ENCODE peak calls at places on chromosomes 1 and 21, in six cellular contexts. V, Q, B, M, Y and R are unnamed samples.

GRCh38 chr1:30038134-30039025 is 685.0 kb downstream of the MATN1 start:
- DNase-seq in V (no peak), Q (no peak), B (no peak), M (no peak), Y (no peak), R (no peak)

GRCh38 chr1:217482356-217483102 is 148.4 kb downstream of the GPATCH2 start:
- DNase-seq in V (no peak), Q (peak), B (no peak), M (peak), Y (no peak), R (no peak)

GRCh38 chr1:7220712-7221252 is 435.5 kb downstream of the CAMTA1 start:
- DNase-seq in V (peak), Q (no peak), B (no peak), M (no peak), Y (no peak), R (no peak)

GRCh38 chr1:117070124-117070523 is 10.0 kb downstream of the TTF2 start:
- DNase-seq in V (no peak), Q (no peak), B (no peak), M (no peak), Y (no peak), R (no peak)

GRCh38 chr1:116878804-116879477 is 30.8 kb upstream of the PTGFRN start:
- DNase-seq in V (no peak), Q (peak), B (peak), M (peak), Y (peak), R (peak)

GRCh38 chr21:31173881-31174555 is 135.7 kb upstream of the KRTAP19-8 start:
- DNase-seq in V (no peak), Q (no peak), B (no peak), M (no peak), Y (peak), R (peak)

GRCh38 chr21:15293251-15293650 is 228.5 kb upstream of the NRIP1 start:
- DNase-seq in V (no peak), Q (no peak), B (no peak), M (peak), Y (no peak), R (no peak)

GRCh38 chr21:45154511-45155508 is 80.4 kb downstream of the ADARB1 start:
- DNase-seq in V (no peak), Q (no peak), B (no peak), M (peak), Y (peak), R (no peak)

GRCh38 chr1:1433804-1434130 is 1.7 kb upstream of the VWA1 start:
- DNase-seq in V (no peak), Q (no peak), B (peak), M (peak), Y (peak), R (no peak)

GRCh38 chr1:168725060-168725459 is 3.9 kb downstream of the DPT start:
- DNase-seq in V (no peak), Q (no peak), B (no peak), M (no peak), Y (no peak), R (no peak)

GRCh38 chr21:37915516-37915915 is 741 bp downstream of the KCNJ6 start:
- DNase-seq in V (no peak), Q (no peak), B (peak), M (no peak), Y (peak), R (peak)

GRCh38 chr21:45458281-45459170 is 53.6 kb downstream of the COL18A1 start:
- DNase-seq in V (peak), Q (no peak), B (no peak), M (no peak), Y (no peak), R (no peak)

GRCh38 chr1:202964755-202965440 is 2.2 kb downstream of the CYB5R1 start:
- DNase-seq in V (no peak), Q (no peak), B (no peak), M (peak), Y (no peak), R (no peak)

GRCh38 chr1:78651247-78651646 is 1.6 kb downstream of the IFI44 start:
- DNase-seq in V (peak), Q (no peak), B (no peak), M (no peak), Y (no peak), R (no peak)

GRCh38 chr1:234558186-234558836 is 51.7 kb downstream of the IRF2BP2 start:
- DNase-seq in V (no peak), Q (no peak), B (no peak), M (no peak), Y (peak), R (no peak)

GRCh38 chr1:184020855-184021254 is 16.7 kb downstream of the COLGALT2 start:
- DNase-seq in V (no peak), Q (no peak), B (no peak), M (no peak), Y (no peak), R (no peak)

GRCh38 chr1:25118554-25118953 is 113.7 kb downstream of the SYF2 start:
- DNase-seq in V (no peak), Q (no peak), B (no peak), M (no peak), Y (no peak), R (no peak)

GRCh38 chr1:85582687-85583354 is 2.3 kb downstream of the CCN1 start:
- DNase-seq in V (no peak), Q (no peak), B (no peak), M (peak), Y (no peak), R (no peak)

GRCh38 chr1:107820797-107821196 is 144.2 kb downstream of the VAV3 start:
- DNase-seq in V (no peak), Q (no peak), B (no peak), M (peak), Y (no peak), R (no peak)

GRCh38 chr1:156357977-156358376 is 11.0 kb upstream of the RHBG start:
- DNase-seq in V (no peak), Q (no peak), B (no peak), M (no peak), Y (no peak), R (no peak)

GRCh38 chr1:156360534-156360933 is 8.5 kb upstream of the RHBG start:
- DNase-seq in V (no peak), Q (no peak), B (no peak), M (no peak), Y (no peak), R (no peak)

GRCh38 chr1:156356875-156357534 is 12.0 kb upstream of the RHBG start:
- DNase-seq in V (peak), Q (peak), B (peak), M (peak), Y (no peak), R (peak)

GRCh38 chr1:156356262-156356874 is 12.6 kb upstream of the RHBG start:
- DNase-seq in V (no peak), Q (no peak), B (no peak), M (no peak), Y (no peak), R (no peak)

DNA sequence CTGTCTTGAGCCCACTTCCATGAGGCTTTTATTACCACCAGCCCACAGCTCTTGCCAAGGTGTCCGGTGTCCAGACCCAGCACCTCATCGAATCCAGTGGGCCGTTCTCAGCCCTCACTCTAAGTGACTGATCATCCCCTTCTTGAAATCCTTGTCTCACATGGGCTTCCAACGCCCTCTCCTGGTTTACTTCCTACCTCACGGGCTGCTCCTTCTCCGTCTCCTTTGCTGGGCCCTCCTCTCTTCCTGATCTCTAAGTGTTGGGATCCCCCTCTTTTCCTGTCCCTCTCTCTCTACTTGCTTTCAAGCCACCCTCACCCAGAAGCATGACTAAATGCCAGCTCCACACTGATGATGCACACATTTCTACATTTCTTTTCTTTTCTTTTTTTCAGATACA is 9.0 kb upstream of the RHBG start:
- DNase-seq in V (no peak), Q (peak), B (peak), M (peak), Y (peak), R (peak)
- TF ChIP-seq CTCF in V (no peak), Q (no peak), B (no peak), M (peak), Y (peak), R (no peak)

GRCh38 chr1:17438176-17438976 is 1.1 kb downstream of the RCC2 start:
- DNase-seq in V (peak), Q (peak), B (peak), M (peak), Y (peak), R (peak)

GRCh38 chr1:17438977-17439249 is 564 bp downstream of the RCC2 start:
- DNase-seq in V (peak), Q (no peak), B (peak), M (no peak), Y (peak), R (peak)

GRCh38 chr1:17440074-17440826 is 773 bp upstream of the RCC2 start:
- DNase-seq in V (no peak), Q (no peak), B (no peak), M (peak), Y (no peak), R (no peak)

GRCh38 chr1:17440827-17441168 is 1.3 kb upstream of the RCC2 start:
- DNase-seq in V (no peak), Q (no peak), B (no peak), M (peak), Y (no peak), R (no peak)

GRCh38 chr1:17439250-17440073 is at the start of gene RCC2:
- DNase-seq in V (peak), Q (peak), B (peak), M (peak), Y (peak), R (peak)
- TF ChIP-seq CTCF in V (no peak), Q (no peak), B (no peak), M (no peak), Y (no peak), R (no peak)

DNA sequence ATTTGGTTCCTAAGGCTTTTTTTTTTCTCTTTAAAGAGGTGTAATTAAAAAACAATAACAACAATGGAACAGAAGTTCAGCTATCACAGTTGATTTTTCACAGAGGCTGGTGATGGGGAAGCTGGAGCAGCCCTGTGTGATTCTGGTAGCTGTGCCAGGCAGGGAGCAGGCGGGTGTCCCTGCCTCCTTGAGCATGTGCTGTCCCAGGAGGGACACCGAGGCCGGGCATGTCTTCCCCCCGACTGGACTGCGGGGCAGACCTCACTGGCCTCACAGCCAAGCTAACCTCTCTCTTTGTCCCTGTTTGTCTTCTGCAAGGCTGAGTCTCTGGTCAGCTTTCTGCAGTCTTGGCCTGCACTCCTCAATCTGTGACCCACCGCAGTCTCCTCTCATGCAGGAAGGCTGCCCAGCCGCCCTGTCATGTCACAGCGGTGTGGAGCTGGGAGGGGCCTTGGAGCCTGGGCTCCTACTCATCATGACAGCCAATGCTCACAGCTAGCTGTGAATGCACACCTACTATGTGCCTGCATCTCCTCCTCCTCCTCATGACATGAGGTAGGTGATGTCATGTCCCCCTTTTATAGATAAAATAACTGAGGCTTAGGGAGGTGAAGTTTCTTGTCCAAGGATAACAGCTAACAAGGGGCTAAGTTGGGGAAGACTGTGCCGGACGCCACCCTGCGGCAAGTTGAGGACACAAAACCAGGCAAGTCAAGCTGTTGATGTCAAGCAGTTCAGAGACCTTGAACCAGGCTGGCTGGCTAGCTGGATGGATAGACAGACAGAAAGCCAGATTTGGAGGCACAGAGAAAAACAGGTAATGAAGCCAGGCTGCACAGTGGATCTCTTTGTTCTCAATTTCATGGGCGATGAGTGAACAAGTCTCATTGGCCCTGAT is 10.2 kb upstream of the ACTL8 start:
- DNase-seq in V (no peak), Q (no peak), B (no peak), M (no peak), Y (no peak), R (no peak)
- TF ChIP-seq CTCF in V (no peak), Q (no peak), B (no peak), M (no peak), Y (no peak), R (no peak)

GRCh38 chr1:63148825-63149645 is 173.3 kb upstream of the FOXD3 start:
- DNase-seq in V (no peak), Q (peak), B (peak), M (peak), Y (peak), R (peak)
- TF ChIP-seq CTCF in V (no peak), Q (peak), B (peak), M (peak), Y (peak), R (peak)